ENCODE peak calls at places on chromosomes 4 and X, in eight cellular contexts. One of them, this sample, is unnamed. For H3K9me3, the result is how much of the 10 kb centered on the place peaks cover.

GRCh38 chr4:41339812-41340809 is 83.4 kb downstream of the UCHL1 start:
- DNase-seq in upper lobe of left lung: no peak
- DNase-seq in A549: no peak
- DNase-seq in suprapubic skin: no peak
- DNase-seq in stomach: no peak
- DNase-seq in transverse colon: no peak
- DNase-seq in sigmoid colon: no peak
- DNase-seq in tibial nerve: no peak
- DNase-seq in this sample: no peak

GRCh38 chrX:11770320-11770719 is 12.3 kb downstream of the MSL3 start:
- DNase-seq in upper lobe of left lung: no peak
- DNase-seq in A549: peak
- DNase-seq in suprapubic skin: no peak
- DNase-seq in stomach: peak
- DNase-seq in transverse colon: peak
- DNase-seq in sigmoid colon: no peak
- DNase-seq in tibial nerve: no peak
- DNase-seq in this sample: no peak

GRCh38 chr4:37463457-37463856 is 218.9 kb downstream of the NWD2 start:
- DNase-seq in upper lobe of left lung: no peak
- DNase-seq in A549: no peak
- DNase-seq in suprapubic skin: no peak
- DNase-seq in stomach: no peak
- DNase-seq in transverse colon: peak
- DNase-seq in sigmoid colon: no peak
- DNase-seq in tibial nerve: no peak
- DNase-seq in this sample: no peak

GRCh38 chrX:70042399-70043371 is 7.1 kb downstream of the AWAT2 start:
- DNase-seq in upper lobe of left lung: no peak
- DNase-seq in A549: no peak
- DNase-seq in suprapubic skin: no peak
- DNase-seq in stomach: peak
- DNase-seq in transverse colon: no peak
- DNase-seq in sigmoid colon: no peak
- DNase-seq in tibial nerve: no peak
- DNase-seq in this sample: no peak

GRCh38 chrX:155052738-155053498 is 18.0 kb downstream of the CMC4 start:
- DNase-seq in upper lobe of left lung: no peak
- DNase-seq in A549: no peak
- DNase-seq in suprapubic skin: no peak
- DNase-seq in stomach: no peak
- DNase-seq in transverse colon: no peak
- DNase-seq in sigmoid colon: no peak
- DNase-seq in tibial nerve: no peak
- DNase-seq in this sample: no peak

GRCh38 chr4:151329217-151330007 is 4.0 kb upstream of the SH3D19 start:
- DNase-seq in upper lobe of left lung: no peak
- DNase-seq in A549: no peak
- DNase-seq in suprapubic skin: no peak
- DNase-seq in stomach: no peak
- DNase-seq in transverse colon: no peak
- DNase-seq in sigmoid colon: no peak
- DNase-seq in tibial nerve: no peak
- DNase-seq in this sample: no peak

GRCh38 chrX:154372612-154373022 is 1.8 kb downstream of the FLNA start:
- DNase-seq in upper lobe of left lung: no peak
- DNase-seq in A549: peak
- DNase-seq in suprapubic skin: no peak
- DNase-seq in stomach: no peak
- DNase-seq in transverse colon: no peak
- DNase-seq in sigmoid colon: no peak
- DNase-seq in tibial nerve: no peak
- DNase-seq in this sample: no peak

GRCh38 chr4:69855822-69856221 is 4.1 kb downstream of the SULT1E1 start:
- DNase-seq in upper lobe of left lung: no peak
- DNase-seq in A549: no peak
- DNase-seq in suprapubic skin: no peak
- DNase-seq in stomach: no peak
- DNase-seq in transverse colon: no peak
- DNase-seq in sigmoid colon: no peak
- DNase-seq in tibial nerve: no peak
- DNase-seq in this sample: no peak

GRCh38 chr4:138275946-138276621 is 33.9 kb upstream of the SLC7A11 start:
- DNase-seq in upper lobe of left lung: no peak
- DNase-seq in A549: peak
- DNase-seq in suprapubic skin: no peak
- DNase-seq in stomach: no peak
- DNase-seq in transverse colon: no peak
- DNase-seq in sigmoid colon: no peak
- DNase-seq in tibial nerve: no peak
- DNase-seq in this sample: no peak

GRCh38 chr4:186669159-186669720 is 54.4 kb downstream of the FAT1 start:
- DNase-seq in upper lobe of left lung: peak
- DNase-seq in A549: no peak
- DNase-seq in suprapubic skin: no peak
- DNase-seq in stomach: no peak
- DNase-seq in transverse colon: no peak
- DNase-seq in sigmoid colon: peak
- DNase-seq in tibial nerve: no peak
- DNase-seq in this sample: no peak

GRCh38 chr4:134057356-134057755 is 144.2 kb downstream of the PABPC4L start:
- DNase-seq in upper lobe of left lung: no peak
- DNase-seq in A549: no peak
- DNase-seq in suprapubic skin: no peak
- DNase-seq in stomach: no peak
- DNase-seq in transverse colon: no peak
- DNase-seq in sigmoid colon: no peak
- DNase-seq in tibial nerve: no peak
- DNase-seq in this sample: no peak

DNA sequence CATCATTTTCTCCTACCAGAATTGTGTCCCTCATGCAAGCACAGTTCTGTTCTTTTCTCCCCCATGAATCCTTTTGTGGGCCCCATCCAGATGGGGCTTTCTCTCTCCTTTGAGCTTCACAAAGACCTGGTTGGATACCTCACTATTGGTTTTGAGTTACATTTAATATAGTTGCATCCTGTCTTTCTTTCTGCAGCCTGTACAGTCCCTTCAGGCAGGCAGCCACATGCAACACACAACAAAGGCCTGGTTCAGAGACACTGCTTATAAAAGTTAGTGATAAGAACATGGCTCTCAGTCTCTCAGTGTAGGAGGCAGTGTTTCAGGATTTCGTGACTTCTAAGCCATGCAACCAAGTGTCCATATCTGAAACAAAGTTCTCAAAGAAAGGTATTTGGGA is 70.6 kb upstream of the PAGE3 start:
- DNase-seq in upper lobe of left lung: no peak
- DNase-seq in A549: no peak
- DNase-seq in suprapubic skin: no peak
- DNase-seq in stomach: no peak
- DNase-seq in transverse colon: no peak
- DNase-seq in sigmoid colon: no peak
- DNase-seq in tibial nerve: no peak
- DNase-seq in this sample: no peak
- H3K9me3 ChIP-seq in upper lobe of left lung: under half
- H3K9me3 ChIP-seq in A549: under half
- H3K9me3 ChIP-seq in suprapubic skin: under half
- H3K9me3 ChIP-seq in stomach: under half
- H3K9me3 ChIP-seq in transverse colon: under half
- H3K9me3 ChIP-seq in sigmoid colon: under half
- H3K9me3 ChIP-seq in tibial nerve: under half
- H3K9me3 ChIP-seq in this sample: under half

GRCh38 chrX:109537324-109537665 is 651 bp downstream of the NXT2 start:
- DNase-seq in upper lobe of left lung: no peak
- DNase-seq in A549: no peak
- DNase-seq in suprapubic skin: no peak
- DNase-seq in stomach: peak
- DNase-seq in transverse colon: peak
- DNase-seq in sigmoid colon: no peak
- DNase-seq in tibial nerve: no peak
- DNase-seq in this sample: no peak

GRCh38 chrX:109534933-109535332 is 1.7 kb upstream of the NXT2 start:
- DNase-seq in upper lobe of left lung: peak
- DNase-seq in A549: no peak
- DNase-seq in suprapubic skin: no peak
- DNase-seq in stomach: no peak
- DNase-seq in transverse colon: no peak
- DNase-seq in sigmoid colon: no peak
- DNase-seq in tibial nerve: no peak
- DNase-seq in this sample: peak

GRCh38 chrX:109535578-109535977 is 1.1 kb upstream of the NXT2 start:
- DNase-seq in upper lobe of left lung: no peak
- DNase-seq in A549: no peak
- DNase-seq in suprapubic skin: no peak
- DNase-seq in stomach: no peak
- DNase-seq in transverse colon: no peak
- DNase-seq in sigmoid colon: no peak
- DNase-seq in tibial nerve: no peak
- DNase-seq in this sample: no peak

GRCh38 chrX:109533631-109534030 is 3.0 kb upstream of the NXT2 start:
- DNase-seq in upper lobe of left lung: no peak
- DNase-seq in A549: no peak
- DNase-seq in suprapubic skin: no peak
- DNase-seq in stomach: no peak
- DNase-seq in transverse colon: no peak
- DNase-seq in sigmoid colon: no peak
- DNase-seq in tibial nerve: no peak
- DNase-seq in this sample: no peak

DNA sequence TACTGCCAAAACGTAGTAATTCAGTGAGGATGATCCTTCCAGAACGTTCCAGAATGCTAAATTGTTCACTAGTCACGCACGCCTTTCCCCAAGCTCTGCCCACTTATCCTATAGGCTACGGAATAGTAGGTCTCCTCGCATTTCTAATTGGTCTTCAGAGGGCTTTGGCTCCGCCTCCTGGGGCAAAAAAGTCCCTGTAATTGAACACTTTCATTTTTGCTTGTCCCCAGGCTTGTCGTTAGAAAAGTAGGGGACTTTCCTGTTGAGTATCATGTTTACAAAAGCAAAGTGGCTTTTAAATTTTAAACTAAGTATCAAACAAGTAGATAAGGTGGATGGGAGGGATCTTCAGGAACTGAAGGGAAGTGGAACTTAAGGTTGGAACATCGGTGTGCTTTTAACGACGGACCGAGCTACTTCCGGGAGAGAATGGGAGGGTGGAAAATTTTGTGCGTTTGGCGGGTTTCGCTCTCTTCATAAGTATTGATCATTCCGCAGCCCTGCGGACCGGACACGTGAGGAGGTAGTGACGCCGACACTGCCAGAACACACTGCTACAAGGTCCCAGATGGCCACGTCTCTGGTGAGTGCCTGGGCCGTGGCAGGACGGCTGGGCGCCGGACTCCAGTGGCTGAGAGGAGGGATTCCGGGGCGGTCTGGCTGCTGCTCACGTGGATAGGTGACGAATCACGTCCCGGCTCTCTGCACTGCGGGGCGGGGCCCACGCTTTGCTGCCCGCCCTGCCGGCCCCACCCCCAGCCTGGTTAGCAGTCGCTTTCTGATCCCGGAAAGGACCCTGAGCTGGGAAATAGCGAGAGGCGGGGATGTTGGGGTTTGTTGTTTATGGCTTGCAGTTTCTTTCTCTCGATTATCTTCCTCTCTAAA is at the start of gene NXT2:
- DNase-seq in upper lobe of left lung: peak
- DNase-seq in A549: peak
- DNase-seq in suprapubic skin: peak
- DNase-seq in stomach: peak
- DNase-seq in transverse colon: peak
- DNase-seq in sigmoid colon: peak
- DNase-seq in tibial nerve: peak
- DNase-seq in this sample: peak
- TF ChIP-seq POLR2A in upper lobe of left lung: no peak
- TF ChIP-seq POLR2A in A549: peak
- TF ChIP-seq POLR2A in suprapubic skin: peak
- TF ChIP-seq POLR2A in stomach: no peak
- TF ChIP-seq POLR2A in transverse colon: peak
- TF ChIP-seq POLR2A in sigmoid colon: peak
- TF ChIP-seq POLR2A in tibial nerve: peak
- TF ChIP-seq POLR2A in this sample: peak

GRCh38 chr4:13537832-13538177 is 6.5 kb downstream of the NKX3-2 start:
- DNase-seq in upper lobe of left lung: no peak
- DNase-seq in A549: no peak
- DNase-seq in suprapubic skin: no peak
- DNase-seq in stomach: no peak
- DNase-seq in transverse colon: no peak
- DNase-seq in sigmoid colon: peak
- DNase-seq in tibial nerve: no peak
- DNase-seq in this sample: no peak
- TF ChIP-seq EP300 in upper lobe of left lung: no peak
- TF ChIP-seq EP300 in A549: no peak
- TF ChIP-seq EP300 in suprapubic skin: no peak
- TF ChIP-seq EP300 in stomach: no peak
- TF ChIP-seq EP300 in transverse colon: no peak
- TF ChIP-seq EP300 in sigmoid colon: no peak
- TF ChIP-seq EP300 in tibial nerve: no peak
- TF ChIP-seq EP300 in this sample: no peak

GRCh38 chr4:82711158-82711785 is 87.3 kb downstream of the SCD5 start:
- DNase-seq in upper lobe of left lung: no peak
- DNase-seq in A549: no peak
- DNase-seq in suprapubic skin: no peak
- DNase-seq in stomach: no peak
- DNase-seq in transverse colon: no peak
- DNase-seq in sigmoid colon: no peak
- DNase-seq in tibial nerve: no peak
- DNase-seq in this sample: no peak

GRCh38 chr4:82710202-82710929 is 88.2 kb downstream of the SCD5 start:
- DNase-seq in upper lobe of left lung: no peak
- DNase-seq in A549: no peak
- DNase-seq in suprapubic skin: no peak
- DNase-seq in stomach: no peak
- DNase-seq in transverse colon: no peak
- DNase-seq in sigmoid colon: no peak
- DNase-seq in tibial nerve: no peak
- DNase-seq in this sample: no peak

GRCh38 chr4:82706349-82707000 is 92.1 kb downstream of the SCD5 start:
- DNase-seq in upper lobe of left lung: no peak
- DNase-seq in A549: no peak
- DNase-seq in suprapubic skin: no peak
- DNase-seq in stomach: no peak
- DNase-seq in transverse colon: no peak
- DNase-seq in sigmoid colon: no peak
- DNase-seq in tibial nerve: no peak
- DNase-seq in this sample: no peak

GRCh38 chr4:82705881-82706280 is 92.7 kb downstream of the SCD5 start:
- DNase-seq in upper lobe of left lung: no peak
- DNase-seq in A549: no peak
- DNase-seq in suprapubic skin: no peak
- DNase-seq in stomach: no peak
- DNase-seq in transverse colon: no peak
- DNase-seq in sigmoid colon: no peak
- DNase-seq in tibial nerve: no peak
- DNase-seq in this sample: no peak

GRCh38 chr4:82708982-82709381 is 89.6 kb downstream of the SCD5 start:
- DNase-seq in upper lobe of left lung: no peak
- DNase-seq in A549: no peak
- DNase-seq in suprapubic skin: no peak
- DNase-seq in stomach: no peak
- DNase-seq in transverse colon: no peak
- DNase-seq in sigmoid colon: no peak
- DNase-seq in tibial nerve: no peak
- DNase-seq in this sample: no peak
- H3K9me3 ChIP-seq in upper lobe of left lung: under half
- H3K9me3 ChIP-seq in A549: under half
- H3K9me3 ChIP-seq in suprapubic skin: under half
- H3K9me3 ChIP-seq in stomach: under half
- H3K9me3 ChIP-seq in transverse colon: under half
- H3K9me3 ChIP-seq in sigmoid colon: under half
- H3K9me3 ChIP-seq in tibial nerve: under half
- H3K9me3 ChIP-seq in this sample: under half

GRCh38 chr4:149781150-149781549 is 34.5 kb downstream of the IQCM start:
- DNase-seq in upper lobe of left lung: no peak
- DNase-seq in A549: no peak
- DNase-seq in suprapubic skin: no peak
- DNase-seq in stomach: no peak
- DNase-seq in transverse colon: no peak
- DNase-seq in sigmoid colon: no peak
- DNase-seq in tibial nerve: no peak
- DNase-seq in this sample: no peak
- TF ChIP-seq POLR2A in upper lobe of left lung: no peak
- TF ChIP-seq POLR2A in A549: no peak
- TF ChIP-seq POLR2A in suprapubic skin: no peak
- TF ChIP-seq POLR2A in stomach: no peak
- TF ChIP-seq POLR2A in transverse colon: no peak
- TF ChIP-seq POLR2A in sigmoid colon: no peak
- TF ChIP-seq POLR2A in tibial nerve: no peak
- TF ChIP-seq POLR2A in this sample: no peak